ENCODE peak calls at places on chromosomes 16 and 17, in four cellular contexts. G is nephron progenitor cell; W is left cardiac atrium; H is stimulated activated CD8-positive, alpha-beta memory T cell treated with anti-CD3 and anti-CD28 coated beads, Interleukin-4, amount 100 ng/mL, for 1 hour. R is an unnamed sample.

GRCh38 chr17:72697602-72698146 is 394.8 kb downstream of the SLC39A11 start:
- DNase-seq in W (no peak), H (no peak), G (no peak), R (no peak)

GRCh38 chr16:87895641-87896141 is 26.4 kb upstream of the SLC7A5 start:
- DNase-seq in G (no peak), W (no peak), H (peak; percentile 60), R (peak; percentile 67)

GRCh38 chr17:2814499-2815341 is 18.5 kb downstream of the RAP1GAP2 start:
- DNase-seq in G (no peak), W (peak; percentile 42), H (peak; percentile 89), R (peak; percentile 62)

GRCh38 chr17:19744922-19745757 is 3.0 kb downstream of the ALDH3A1 start:
- DNase-seq in W (peak; percentile 92), G (peak; percentile 99), H (peak; percentile 60), R (no peak)

GRCh38 chr17:83101805-83102480 is 22.5 kb downstream of the METRNL start:
- DNase-seq in H (no peak), G (no peak), W (no peak), R (no peak)

GRCh38 chr17:2718150-2718938 is 6.8 kb upstream of the CLUH start:
- DNase-seq in H (no peak), G (no peak), W (no peak), R (no peak)

GRCh38 chr16:69709456-69710084 is 16.8 kb downstream of the NQO1 start:
- DNase-seq in W (no peak), G (no peak), H (no peak), R (peak; percentile 15)

GRCh38 chr17:27892542-27892865 is 661 bp downstream of the LYRM9 start:
- DNase-seq in H (no peak), W (no peak), G (no peak), R (no peak)

GRCh38 chr17:46010597-46011186 is 11.6 kb downstream of the STH start:
- DNase-seq in G (no peak), W (no peak), H (no peak), R (no peak)

GRCh38 chr16:49650603-49651002 is 205.3 kb downstream of the ZNF423 start:
- DNase-seq in W (no peak), G (no peak), H (no peak), R (no peak)